ENCODE peak calls at places on chromosomes 6 and 20, in six cellular contexts. B is cardiac muscle cell, W is T-helper 17 cell, F is aorta, M is uterus, I is SK-N-MC. V is an unnamed sample. For H3K9me3, the result is how much of the 10 kb centered on the place peaks cover.

GRCh38 chr6:160041608-160042007 is 72.7 kb downstream of the IGF2R start:
- DNase-seq in M (peak), B (no peak), I (no peak), W (no peak), F (no peak), V (no peak)

GRCh38 chr20:19823216-19823615 is 65.2 kb downstream of the RIN2 start:
- DNase-seq in M (no peak), B (no peak), W (no peak), I (no peak), F (no peak), V (no peak)

GRCh38 chr6:108254436-108255410 is 6.1 kb downstream of the SNX3 start:
- DNase-seq in M (no peak), B (no peak), I (no peak), F (no peak), W (no peak), V (no peak)

GRCh38 chr6:139442188-139442625 is 67.8 kb upstream of the CITED2 start:
- DNase-seq in F (no peak), W (no peak), B (no peak), I (no peak), M (no peak), V (no peak)

GRCh38 chr6:107576852-107577251 is 86.9 kb downstream of the SOBP start:
- DNase-seq in W (no peak), B (no peak), M (no peak), F (no peak), I (no peak), V (no peak)

GRCh38 chr20:64131406-64131805 is 24.0 kb upstream of the NPBWR2 start:
- DNase-seq in W (no peak), I (no peak), M (no peak), F (peak), B (no peak), V (peak)

GRCh38 chr20:19880256-19881079 is 122.4 kb downstream of the RIN2 start:
- DNase-seq in I (no peak), M (no peak), B (no peak), W (no peak), F (no peak), V (no peak)

GRCh38 chr20:46206025-46206424 is 87.9 kb downstream of the CD40 start:
- DNase-seq in M (no peak), B (no peak), I (no peak), W (no peak), F (no peak), V (no peak)

GRCh38 chr6:74434165-74434564 is 738.2 kb downstream of the CD109 start:
- DNase-seq in W (no peak), F (no peak), M (no peak), B (no peak), I (no peak), V (no peak)

GRCh38 chr20:44234566-44235317 is 12.4 kb upstream of the GDAP1L1 start:
- DNase-seq in B (no peak), I (no peak), W (no peak), M (no peak), F (no peak), V (no peak)

GRCh38 chr20:32463642-32464400 is 105.7 kb downstream of the ASXL1 start:
- DNase-seq in M (no peak), W (no peak), B (peak), I (no peak), F (no peak), V (no peak)

GRCh38 chr6:52532457-52532856 is 44.4 kb downstream of the TRAM2 start:
- DNase-seq in I (no peak), M (no peak), W (no peak), F (no peak), B (no peak), V (no peak)

GRCh38 chr6:35562060-35562459 is 49.4 kb upstream of the TULP1 start:
- DNase-seq in B (peak), W (no peak), F (no peak), M (no peak), I (no peak), V (no peak)

GRCh38 chr20:25300496-25301170 is 52.7 kb downstream of the PYGB start:
- DNase-seq in M (no peak), F (no peak), W (no peak), B (no peak), I (no peak), V (no peak)

GRCh38 chr6:167150815-167151557 is 6.8 kb downstream of the GPR31 start:
- DNase-seq in F (no peak), M (no peak), I (no peak), W (no peak), B (no peak), V (no peak)

GRCh38 chr6:47267301-47267700 is 42.4 kb downstream of the TNFRSF21 start:
- DNase-seq in W (no peak), I (no peak), M (no peak), B (no peak), F (no peak), V (no peak)

GRCh38 chr20:49646126-49646525 is 67.6 kb downstream of the B4GALT5 start:
- DNase-seq in W (no peak), B (no peak), I (no peak), F (no peak), M (no peak), V (no peak)

GRCh38 chr20:20207291-20207690 is 155.0 kb downstream of the CFAP61 start:
- DNase-seq in M (no peak), I (no peak), F (no peak), B (peak), W (no peak), V (no peak)

GRCh38 chr6:134517145-134517658 is 199.3 kb upstream of the SGK1 start:
- DNase-seq in M (peak), F (peak), B (peak), I (peak), W (no peak), V (no peak)

GRCh38 chr20:53825282-53825681 is 231.6 kb upstream of the ZNF217 start:
- DNase-seq in I (no peak), W (no peak), F (no peak), M (no peak), B (no peak), V (no peak)

GRCh38 chr6:46893648-46894047 is 28.1 kb downstream of the ADGRF5 start:
- DNase-seq in M (no peak), W (no peak), I (no peak), B (no peak), F (no peak), V (no peak)

GRCh38 chr6:14121936-14122344 is 4.4 kb downstream of the CD83 start:
- DNase-seq in F (no peak), M (no peak), B (no peak), W (no peak), I (no peak), V (no peak)

GRCh38 chr20:38129248-38129865 is 35.7 kb downstream of the TGM2 start:
- DNase-seq in I (no peak), M (peak), F (no peak), B (no peak), W (no peak), V (no peak)

GRCh38 chr6:79048611-79049010 is 29.4 kb downstream of the PHIP start:
- DNase-seq in B (peak), F (no peak), M (no peak), I (no peak), W (no peak), V (peak)

DNA sequence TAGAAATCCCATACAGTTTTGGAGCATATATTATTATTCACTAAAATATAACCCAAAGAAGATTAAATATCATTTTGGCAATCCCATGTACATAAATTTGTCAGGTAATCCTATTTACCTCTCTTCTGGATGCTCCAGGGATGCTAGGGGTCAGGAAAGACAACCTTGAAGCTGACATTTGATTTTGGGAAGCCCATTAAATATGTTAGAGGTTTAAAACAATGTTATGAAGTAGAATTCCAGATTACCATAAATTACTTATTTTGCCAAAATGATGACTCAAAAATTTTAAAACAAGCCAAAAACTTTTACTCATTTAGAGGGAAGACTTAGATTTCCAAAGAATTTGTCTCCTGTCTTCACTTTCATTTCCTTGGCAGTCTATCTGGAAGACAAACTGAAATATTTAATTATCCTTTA is 9.2 kb upstream of the IL22RA2 start:
- DNase-seq in I (no peak), M (no peak), F (no peak), W (no peak), B (no peak), V (no peak)
- H3K9me3 ChIP-seq in I (under half), M (under half), F (under half), W (under half), B (under half), V (under half)

GRCh38 chr20:23269954-23270353 is 80.6 kb upstream of the NXT1 start:
- DNase-seq in W (no peak), B (no peak), M (no peak), I (no peak), F (no peak), V (no peak)
- H3K9me3 ChIP-seq in W (under half), B (under half), M (under half), I (under half), F (under half), V (under half)

GRCh38 chr6:81026041-81026553 is 726.4 kb downstream of the TENT5A start:
- DNase-seq in W (no peak), M (no peak), F (no peak), I (no peak), B (no peak), V (no peak)
- H3K9me3 ChIP-seq in W (under half), M (under half), F (under half), I (under half), B (under half), V (under half)

DNA sequence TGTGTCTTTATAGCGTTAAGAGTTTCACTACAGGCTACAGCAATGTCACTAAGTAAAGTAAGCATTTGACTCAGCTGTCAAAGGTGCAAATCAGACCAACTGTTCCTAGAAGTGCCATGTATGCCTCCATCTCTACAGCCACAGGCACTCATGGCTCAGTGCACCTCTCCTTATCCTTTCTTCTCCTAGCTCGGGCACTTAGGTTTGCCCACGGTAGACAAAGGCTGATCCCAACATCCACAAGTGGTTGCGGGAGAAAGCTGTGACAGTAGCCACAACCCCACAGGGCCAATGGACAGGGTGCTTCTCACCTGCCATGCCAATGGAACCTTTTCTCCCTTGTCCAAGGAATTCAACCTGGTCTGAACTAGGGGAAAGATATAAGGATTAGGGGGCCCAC is 228.5 kb upstream of the EXOC2 start:
- DNase-seq in B (no peak), F (no peak), M (no peak), W (no peak), I (no peak), V (no peak)
- H3K9me3 ChIP-seq in B (under half), F (under half), M (under half), W (under half), I (under half), V (under half)

V was measured in WERI-Rb-1.